ENCODE peak calls at places on chromosomes 11 and 22, in nine cellular contexts. X, M, K, C, B, V, H, R and Z are unnamed samples.

GRCh38 chr11:123018702-123019101 is 37.1 kb upstream of the BSX start:
- DNase-seq in X (no peak), M (no peak), K (no peak), C (no peak), B (no peak), V (no peak), H (no peak), R (no peak), Z (no peak)

GRCh38 chr11:128934351-128934750 is 8.3 kb downstream of the TP53AIP1 start:
- DNase-seq in X (no peak), M (no peak), K (no peak), C (no peak), B (no peak), V (no peak), H (no peak), R (no peak), Z (no peak)

GRCh38 chr22:27745154-27745553 is 56.4 kb downstream of the MN1 start:
- DNase-seq in X (no peak), M (no peak), K (no peak), C (no peak), B (no peak), V (no peak), H (no peak), R (no peak), Z (no peak)

GRCh38 chr11:72617080-72617744 is 57.0 kb downstream of the PDE2A start:
- DNase-seq in X (no peak), M (no peak), K (peak), C (peak), B (no peak), V (no peak), H (no peak), R (no peak), Z (no peak)

GRCh38 chr11:17743808-17744119 is 9.2 kb downstream of the KCNC1 start:
- DNase-seq in X (no peak), M (no peak), K (peak), C (no peak), B (no peak), V (no peak), H (no peak), R (no peak), Z (no peak)

GRCh38 chr22:19868773-19869471 is 14.2 kb upstream of the GNB1L start:
- DNase-seq in X (peak), M (no peak), K (no peak), C (peak), B (peak), V (no peak), H (no peak), R (no peak), Z (no peak)

GRCh38 chr22:27510024-27510423 is 291.5 kb downstream of the MN1 start:
- DNase-seq in X (no peak), M (no peak), K (no peak), C (no peak), B (no peak), V (no peak), H (no peak), R (no peak), Z (no peak)

GRCh38 chr11:69144719-69145365 is 10.9 kb upstream of the SMIM38 start:
- DNase-seq in X (no peak), M (no peak), K (peak), C (no peak), B (no peak), V (peak), H (no peak), R (no peak), Z (no peak)

GRCh38 chr11:10885703-10886363 is 28.0 kb upstream of the ZBED5 start:
- DNase-seq in X (no peak), M (no peak), K (peak), C (peak), B (no peak), V (no peak), H (no peak), R (no peak), Z (peak)